ENCODE peak calls at places on chromosomes 12 and 14, in four cellular contexts. Y, Z, X and I are unnamed samples.

GRCh38 chr12:119988788-119989618 is at the start of gene BICDL1:
- DNase-seq in X (peak; percentile 23), Z (peak; percentile 91), Y (peak; percentile 82), I (peak; percentile 93)

GRCh38 chr12:29081101-29081500 is 68.0 kb upstream of the FAR2 start:
- DNase-seq in Z (no peak), Y (no peak), X (no peak), I (no peak)

GRCh38 chr14:77270361-77271112 is 469 bp downstream of the NGB start:
- DNase-seq in Z (no peak), X (no peak), Y (no peak), I (no peak)

GRCh38 chr12:115225845-115226244 is 541.9 kb upstream of the TBX3 start:
- DNase-seq in X (no peak), Y (no peak), Z (no peak), I (no peak)

GRCh38 chr14:59055439-59056045 is 132.9 kb upstream of the DAAM1 start:
- DNase-seq in Z (peak; percentile 62), Y (peak; percentile 21), X (no peak), I (peak; percentile 16)

GRCh38 chr12:108622921-108623514 is 10.7 kb downstream of the SELPLG start:
- DNase-seq in Z (no peak), Y (no peak), X (no peak), I (no peak)

GRCh38 chr12:24991209-24992049 is 42.5 kb upstream of the BCAT1 start:
- DNase-seq in Y (peak; percentile 44), X (no peak), Z (no peak), I (peak; percentile 31)

GRCh38 chr12:66620026-66620425 is 58.9 kb downstream of the GRIP1 start:
- DNase-seq in Z (no peak), Y (no peak), X (no peak), I (no peak)

GRCh38 chr12:14247166-14247565 is 118.3 kb upstream of the ATF7IP start:
- DNase-seq in Y (no peak), Z (no peak), X (no peak), I (no peak)

GRCh38 chr14:21171128-21171527 is 15.3 kb upstream of the OR5AU1 start:
- DNase-seq in Y (no peak), Z (no peak), X (no peak), I (no peak)

GRCh38 chr12:93142881-93143280 is 213.8 kb upstream of the EEA1 start:
- DNase-seq in Z (no peak), Y (no peak), X (no peak), I (no peak)

GRCh38 chr14:68622856-68623255 is 170.0 kb downstream of the ZFP36L1 start:
- DNase-seq in X (no peak), Z (peak; percentile 29), Y (no peak), I (no peak)

GRCh38 chr12:22037952-22038351 is 8.1 kb upstream of the CMAS start:
- DNase-seq in X (no peak), Z (no peak), Y (no peak), I (no peak)

GRCh38 chr12:46401703-46402102 is 29.1 kb upstream of the SLC38A2 start:
- DNase-seq in Y (no peak), Z (no peak), X (peak; percentile 46), I (no peak)

GRCh38 chr12:20212658-20213387 is 155.5 kb upstream of the PDE3A start:
- DNase-seq in Y (peak; percentile 74), X (peak; percentile 85), Z (peak; percentile 92), I (peak; percentile 40)

GRCh38 chr12:11877869-11878780 is 192.6 kb upstream of the BCL2L14 start:
- DNase-seq in X (peak; percentile 24), Z (peak; percentile 83), Y (peak; percentile 43), I (peak; percentile 55)

GRCh38 chr14:34614638-34615037 is 15.3 kb downstream of the SNX6 start:
- DNase-seq in Z (peak; percentile 17), X (no peak), Y (no peak), I (no peak)

GRCh38 chr12:64889434-64890216 is 65.2 kb downstream of the TBC1D30 start:
- DNase-seq in X (no peak), Z (no peak), Y (no peak), I (no peak)

GRCh38 chr14:35213869-35214387 is 78.3 kb upstream of the PSMA6 start:
- DNase-seq in Y (no peak), X (no peak), Z (no peak), I (peak; percentile 6)

GRCh38 chr14:80213602-80214001 is 2.3 kb upstream of the DIO2 start:
- DNase-seq in Y (peak; percentile 40), X (no peak), Z (peak; percentile 75), I (peak; percentile 7)

GRCh38 chr12:128790653-128791373 is 32.9 kb downstream of the SLC15A4 start:
- DNase-seq in Z (no peak), X (no peak), Y (no peak), I (no peak)

DNA sequence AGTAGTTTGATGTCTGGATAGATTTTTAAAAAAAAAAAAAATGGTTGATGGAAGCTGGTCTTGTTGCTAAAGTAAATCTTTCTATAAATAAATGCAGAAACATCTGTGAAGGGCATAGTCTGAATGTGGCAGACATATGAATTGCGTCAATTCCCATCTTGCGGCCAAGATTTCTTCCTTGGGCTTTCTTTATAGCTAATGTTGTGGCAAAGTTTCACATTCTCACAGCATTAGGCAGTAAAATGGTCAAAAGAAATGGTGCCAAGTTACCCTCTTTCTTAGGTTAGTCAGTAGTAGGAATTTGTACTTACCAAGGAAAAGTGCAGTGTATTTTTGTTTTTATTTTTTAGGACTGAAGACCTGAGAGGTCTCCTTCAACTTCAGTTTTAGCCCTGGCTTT is 35.8 kb downstream of the RASSF8 start:
- DNase-seq in X (no peak), Y (no peak), Z (no peak), I (no peak)
- TF ChIP-seq POLR2A in X (no peak), Y (no peak), Z (no peak), I (no peak)

DNA sequence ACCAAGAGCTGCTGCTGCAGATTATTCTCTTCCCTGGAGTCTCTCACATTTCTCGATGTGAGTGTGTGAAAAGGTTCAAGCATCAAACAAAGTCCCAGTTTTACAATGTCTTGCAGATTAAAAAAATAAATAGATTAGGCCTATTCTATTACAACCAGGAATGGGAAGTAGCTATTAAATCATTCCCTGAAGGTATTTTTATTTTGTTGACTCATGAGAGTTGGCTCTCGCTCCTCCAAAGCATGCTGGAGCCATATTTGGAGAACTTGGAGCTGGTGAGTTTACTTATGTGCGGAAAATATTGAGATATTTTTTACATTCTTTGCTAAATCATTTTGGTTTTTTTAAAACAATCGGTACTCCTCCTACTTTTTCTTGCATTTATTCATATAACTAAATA is 572.3 kb downstream of the ETNK1 start:
- DNase-seq in X (no peak), Y (no peak), Z (no peak), I (no peak)
- TF ChIP-seq POLR2A in X (no peak), Y (no peak), Z (no peak), I (no peak)

DNA sequence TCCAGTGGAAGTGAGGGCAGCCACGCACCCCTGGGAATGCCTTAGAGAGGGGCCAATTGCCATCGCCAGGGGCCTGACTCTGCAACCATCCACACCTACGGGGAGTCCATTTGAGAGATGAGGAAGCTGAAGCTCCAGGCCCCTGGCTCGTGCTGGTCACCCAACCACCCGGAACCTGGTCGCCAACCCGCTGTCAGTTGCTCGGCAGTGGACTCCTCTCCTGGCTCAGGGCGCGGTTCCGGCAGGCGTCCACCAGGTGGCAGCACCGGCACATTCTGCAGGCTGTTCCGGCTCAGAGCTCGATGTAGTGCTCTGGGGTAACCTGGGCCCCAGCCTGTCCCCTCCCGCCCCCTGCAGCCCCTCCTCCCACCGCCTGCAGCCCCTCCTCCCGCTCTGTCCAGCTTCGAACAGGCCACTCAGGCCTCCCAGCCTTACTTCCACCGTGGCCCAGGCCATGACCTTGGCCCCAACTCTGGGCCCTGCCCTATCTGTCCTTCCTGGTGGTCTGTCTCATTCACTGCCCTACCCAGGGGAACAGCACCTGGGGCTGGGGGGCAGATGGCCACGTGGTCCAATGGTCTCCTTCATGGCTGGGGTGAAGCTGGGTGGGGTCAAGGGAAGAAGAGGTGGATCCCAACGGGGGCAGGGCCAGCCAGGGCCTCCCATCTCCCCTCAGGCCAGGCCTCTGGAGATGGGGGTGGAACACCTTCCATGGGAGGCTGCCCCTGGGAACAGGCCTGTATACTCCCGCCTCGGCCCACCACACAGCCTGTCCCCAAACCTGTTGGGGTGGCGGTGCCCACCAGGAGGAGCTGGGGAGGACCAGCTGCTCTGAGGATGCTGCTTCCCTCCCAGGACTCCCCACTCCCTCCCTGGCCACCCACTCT is 15.7 kb downstream of the SIVA1 start:
- DNase-seq in X (peak; percentile 84), Y (peak; percentile 74), Z (peak; percentile 97), I (peak; percentile 90)
- TF ChIP-seq POLR2A in X (no peak), Y (no peak), Z (no peak), I (no peak)

GRCh38 chr12:92138626-92139025 is 7.0 kb downstream of the BTG1 start:
- DNase-seq in Z (no peak), Y (no peak), X (no peak), I (no peak)

GRCh38 chr12:92136021-92136735 is 9.5 kb downstream of the BTG1 start:
- DNase-seq in Y (no peak), X (no peak), Z (no peak), I (no peak)

GRCh38 chr12:92134638-92135274 is 10.9 kb downstream of the BTG1 start:
- DNase-seq in Y (no peak), X (no peak), Z (no peak), I (no peak)

GRCh38 chr12:92138144-92138543 is 7.5 kb downstream of the BTG1 start:
- DNase-seq in Y (no peak), Z (no peak), X (no peak), I (no peak)

GRCh38 chr12:92136883-92137582 is 8.6 kb downstream of the BTG1 start:
- DNase-seq in Z (no peak), Y (peak; percentile 45), X (no peak), I (no peak)
- TF ChIP-seq POLR2A in Z (no peak), Y (no peak), X (no peak), I (no peak)

DNA sequence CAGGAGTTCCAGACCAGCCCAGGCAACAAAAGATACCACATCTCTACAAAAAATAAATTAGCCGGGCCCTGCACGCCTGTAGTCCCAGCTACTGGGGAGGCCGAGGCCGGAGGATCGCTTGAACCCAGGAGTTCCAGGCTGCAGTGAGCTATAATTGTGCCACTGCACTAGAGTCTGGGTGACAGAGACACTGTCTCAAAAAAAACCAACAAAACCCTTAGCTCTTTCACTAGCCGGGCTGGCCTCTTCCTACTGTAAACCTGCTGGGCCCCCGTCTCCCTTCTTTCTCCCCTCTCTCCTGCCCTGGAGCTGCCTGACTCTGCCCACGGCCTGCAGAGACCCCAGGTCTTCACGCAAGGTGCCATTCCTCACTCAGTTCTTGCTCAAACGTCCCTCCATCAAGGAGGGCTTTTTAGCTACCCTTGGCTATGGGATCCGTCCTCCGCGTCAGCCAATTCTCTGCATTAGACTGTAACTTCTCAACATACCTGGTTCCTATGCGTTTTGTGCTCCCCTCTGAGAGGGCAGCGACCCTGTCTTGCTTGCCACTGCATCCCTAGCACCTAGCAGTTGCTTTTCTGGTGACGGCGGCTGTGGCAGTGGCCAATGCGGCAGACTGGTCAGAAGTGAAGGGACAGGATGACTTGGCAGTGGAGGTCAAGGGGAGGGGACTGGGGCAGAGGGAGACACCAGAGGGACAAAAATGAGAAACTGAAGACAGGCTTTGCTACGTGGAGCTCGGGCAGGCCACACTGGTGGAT is 1.5 kb downstream of the B3GNT4 start:
- DNase-seq in X (no peak), Z (peak; percentile 76), Y (no peak), I (no peak)
- TF ChIP-seq POLR2A in X (no peak), Z (no peak), Y (no peak), I (no peak)

DNA sequence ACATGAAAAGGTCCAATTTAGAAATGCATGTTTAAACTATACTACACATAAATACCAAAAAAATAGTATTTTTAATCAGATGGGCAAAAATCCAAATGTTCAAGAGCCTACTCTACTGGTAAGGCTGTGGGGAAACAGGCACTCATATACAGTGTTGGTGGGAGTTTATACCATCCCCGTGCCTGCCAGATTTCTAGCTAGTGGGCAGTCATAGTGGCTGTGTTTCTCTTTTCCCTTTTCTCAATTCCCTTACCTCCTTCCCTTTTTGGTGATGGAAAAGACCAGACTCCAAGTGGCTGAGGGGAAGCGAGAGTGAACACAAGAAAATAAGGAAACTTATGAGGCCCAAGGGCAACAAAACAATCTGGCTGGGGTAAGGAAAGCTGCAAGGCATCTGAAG is 14.7 kb downstream of the ZNF641 start:
- DNase-seq in X (no peak), Y (no peak), Z (no peak), I (no peak)
- TF ChIP-seq POLR2A in X (no peak), Y (no peak), Z (no peak), I (no peak)